ENCODE peak calls at places on chromosomes 4 and X, in five cellular contexts. One of them, this sample, is unnamed.

GRCh38 chr4:68324509-68325262 is 25.2 kb downstream of the YTHDC1 start:
- DNase-seq in dermis microvascular lymphatic vessel endothelial cell: peak
- DNase-seq in lung: no peak
- DNase-seq in GM06990: no peak
- DNase-seq in upper lobe of left lung: no peak
- DNase-seq in this sample: no peak

GRCh38 chr4:67437974-67438713 is 107.2 kb downstream of the CENPC start:
- DNase-seq in lung: no peak
- DNase-seq in upper lobe of left lung: no peak
- DNase-seq in dermis microvascular lymphatic vessel endothelial cell: no peak
- DNase-seq in GM06990: no peak
- DNase-seq in this sample: no peak

GRCh38 chr4:173752610-173753009 is 222.6 kb upstream of the HAND2 start:
- DNase-seq in lung: no peak
- DNase-seq in dermis microvascular lymphatic vessel endothelial cell: peak
- DNase-seq in GM06990: peak
- DNase-seq in upper lobe of left lung: no peak
- DNase-seq in this sample: no peak

GRCh38 chr4:184384056-184384809 is 90.1 kb downstream of the IRF2 start:
- DNase-seq in GM06990: peak
- DNase-seq in lung: peak
- DNase-seq in upper lobe of left lung: no peak
- DNase-seq in dermis microvascular lymphatic vessel endothelial cell: no peak
- DNase-seq in this sample: peak

GRCh38 chr4:158193171-158193749 is 17.0 kb upstream of the TMEM144 start:
- DNase-seq in upper lobe of left lung: no peak
- DNase-seq in GM06990: no peak
- DNase-seq in lung: no peak
- DNase-seq in dermis microvascular lymphatic vessel endothelial cell: peak
- DNase-seq in this sample: peak

GRCh38 chrX:19152762-19153161 is 30.5 kb upstream of the ADGRG2 start:
- DNase-seq in dermis microvascular lymphatic vessel endothelial cell: no peak
- DNase-seq in lung: no peak
- DNase-seq in GM06990: no peak
- DNase-seq in upper lobe of left lung: no peak
- DNase-seq in this sample: no peak

GRCh38 chr4:95107635-95108034 is 349.9 kb downstream of the BMPR1B start:
- DNase-seq in lung: no peak
- DNase-seq in upper lobe of left lung: no peak
- DNase-seq in dermis microvascular lymphatic vessel endothelial cell: no peak
- DNase-seq in GM06990: no peak
- DNase-seq in this sample: no peak

GRCh38 chr4:5710962-5711478 is at the start of gene EVC:
- DNase-seq in lung: peak
- DNase-seq in dermis microvascular lymphatic vessel endothelial cell: peak
- DNase-seq in GM06990: peak
- DNase-seq in upper lobe of left lung: peak
- DNase-seq in this sample: no peak